ENCODE peak calls at places on chromosomes 2 and 18, in seven cellular contexts. One of them, this sample, is unnamed.

GRCh38 chr2:173134703-173135102 is 59.1 kb downstream of the MAP3K20 start:
- DNase-seq in AG04449: no peak
- DNase-seq in body of pancreas: peak
- DNase-seq in fibroblast of the aortic adventitia: no peak
- DNase-seq in AG10803: no peak
- DNase-seq in HCT116: no peak
- DNase-seq in psoas muscle: no peak
- DNase-seq in this sample: no peak

GRCh38 chr18:55455938-55456337 is 132.1 kb downstream of the TCF4 start:
- DNase-seq in AG04449: no peak
- DNase-seq in body of pancreas: no peak
- DNase-seq in fibroblast of the aortic adventitia: no peak
- DNase-seq in AG10803: no peak
- DNase-seq in HCT116: no peak
- DNase-seq in psoas muscle: no peak
- DNase-seq in this sample: no peak

GRCh38 chr18:1133541-1133940 is 228.9 kb downstream of the ADCYAP1 start:
- DNase-seq in AG04449: no peak
- DNase-seq in body of pancreas: no peak
- DNase-seq in fibroblast of the aortic adventitia: no peak
- DNase-seq in AG10803: no peak
- DNase-seq in HCT116: no peak
- DNase-seq in psoas muscle: no peak
- DNase-seq in this sample: no peak

GRCh38 chr2:124975224-124975623 is 950.1 kb downstream of the CNTNAP5 start:
- DNase-seq in AG04449: no peak
- DNase-seq in body of pancreas: no peak
- DNase-seq in fibroblast of the aortic adventitia: no peak
- DNase-seq in AG10803: no peak
- DNase-seq in HCT116: no peak
- DNase-seq in psoas muscle: no peak
- DNase-seq in this sample: no peak

GRCh38 chr2:112541315-112542122 is 746 bp upstream of the POLR1B start:
- DNase-seq in AG04449: no peak
- DNase-seq in body of pancreas: no peak
- DNase-seq in fibroblast of the aortic adventitia: no peak
- DNase-seq in AG10803: peak
- DNase-seq in HCT116: no peak
- DNase-seq in psoas muscle: peak
- DNase-seq in this sample: peak

GRCh38 chr18:3180325-3180724 is 39.4 kb downstream of the MYOM1 start:
- DNase-seq in AG04449: no peak
- DNase-seq in body of pancreas: no peak
- DNase-seq in fibroblast of the aortic adventitia: peak
- DNase-seq in AG10803: peak
- DNase-seq in HCT116: no peak
- DNase-seq in psoas muscle: no peak
- DNase-seq in this sample: peak

GRCh38 chr2:123870877-123871276 is 154.2 kb upstream of the CNTNAP5 start:
- DNase-seq in AG04449: no peak
- DNase-seq in body of pancreas: no peak
- DNase-seq in fibroblast of the aortic adventitia: no peak
- DNase-seq in AG10803: no peak
- DNase-seq in HCT116: no peak
- DNase-seq in psoas muscle: no peak
- DNase-seq in this sample: no peak

GRCh38 chr2:63712748-63713147 is 124.0 kb downstream of the MDH1 start:
- DNase-seq in AG04449: no peak
- DNase-seq in body of pancreas: no peak
- DNase-seq in fibroblast of the aortic adventitia: peak
- DNase-seq in AG10803: peak
- DNase-seq in HCT116: no peak
- DNase-seq in psoas muscle: peak
- DNase-seq in this sample: no peak

GRCh38 chr2:120596990-120597594 is 138.6 kb upstream of the GLI2 start:
- DNase-seq in AG04449: no peak
- DNase-seq in body of pancreas: peak
- DNase-seq in fibroblast of the aortic adventitia: peak
- DNase-seq in AG10803: peak
- DNase-seq in HCT116: no peak
- DNase-seq in psoas muscle: peak
- DNase-seq in this sample: peak

GRCh38 chr18:45626330-45627203 is 11.3 kb downstream of the SLC14A2 start:
- DNase-seq in AG04449: no peak
- DNase-seq in body of pancreas: no peak
- DNase-seq in fibroblast of the aortic adventitia: peak
- DNase-seq in AG10803: peak
- DNase-seq in HCT116: no peak
- DNase-seq in psoas muscle: no peak
- DNase-seq in this sample: peak

GRCh38 chr2:222358876-222359275 is 60.1 kb upstream of the PAX3 start:
- DNase-seq in AG04449: no peak
- DNase-seq in body of pancreas: peak
- DNase-seq in fibroblast of the aortic adventitia: peak
- DNase-seq in AG10803: peak
- DNase-seq in HCT116: no peak
- DNase-seq in psoas muscle: peak
- DNase-seq in this sample: peak

GRCh38 chr2:160493227-160494028 is at the start of gene RBMS1:
- DNase-seq in AG04449: no peak
- DNase-seq in body of pancreas: peak
- DNase-seq in fibroblast of the aortic adventitia: peak
- DNase-seq in AG10803: peak
- DNase-seq in HCT116: no peak
- DNase-seq in psoas muscle: peak
- DNase-seq in this sample: peak

GRCh38 chr2:176283268-176283667 is 14.0 kb downstream of the MTX2 start:
- DNase-seq in AG04449: no peak
- DNase-seq in body of pancreas: no peak
- DNase-seq in fibroblast of the aortic adventitia: no peak
- DNase-seq in AG10803: no peak
- DNase-seq in HCT116: no peak
- DNase-seq in psoas muscle: no peak
- DNase-seq in this sample: peak

GRCh38 chr2:51624995-51625394 is 593.1 kb upstream of the NRXN1 start:
- DNase-seq in AG04449: no peak
- DNase-seq in body of pancreas: no peak
- DNase-seq in fibroblast of the aortic adventitia: peak
- DNase-seq in AG10803: peak
- DNase-seq in HCT116: no peak
- DNase-seq in psoas muscle: no peak
- DNase-seq in this sample: peak

GRCh38 chr2:207054521-207054920 is 111.2 kb downstream of the KLF7 start:
- DNase-seq in AG04449: no peak
- DNase-seq in body of pancreas: no peak
- DNase-seq in fibroblast of the aortic adventitia: peak
- DNase-seq in AG10803: no peak
- DNase-seq in HCT116: no peak
- DNase-seq in psoas muscle: no peak
- DNase-seq in this sample: no peak
- TF ChIP-seq CTCF in AG04449: no peak
- TF ChIP-seq CTCF in body of pancreas: no peak
- TF ChIP-seq CTCF in fibroblast of the aortic adventitia: no peak
- TF ChIP-seq CTCF in AG10803: no peak
- TF ChIP-seq CTCF in HCT116: no peak
- TF ChIP-seq CTCF in psoas muscle: no peak
- TF ChIP-seq CTCF in this sample: no peak

GRCh38 chr2:102142829-102143449 is 393 bp downstream of the IL1R1 start:
- DNase-seq in AG04449: no peak
- DNase-seq in body of pancreas: peak
- DNase-seq in fibroblast of the aortic adventitia: peak
- DNase-seq in AG10803: peak
- DNase-seq in HCT116: no peak
- DNase-seq in psoas muscle: no peak
- DNase-seq in this sample: peak

GRCh38 chr2:102140367-102140766 is 2.2 kb upstream of the IL1R1 start:
- DNase-seq in AG04449: no peak
- DNase-seq in body of pancreas: no peak
- DNase-seq in fibroblast of the aortic adventitia: no peak
- DNase-seq in AG10803: peak
- DNase-seq in HCT116: no peak
- DNase-seq in psoas muscle: no peak
- DNase-seq in this sample: no peak

GRCh38 chr2:102139851-102140250 is 2.7 kb upstream of the IL1R1 start:
- DNase-seq in AG04449: no peak
- DNase-seq in body of pancreas: no peak
- DNase-seq in fibroblast of the aortic adventitia: no peak
- DNase-seq in AG10803: no peak
- DNase-seq in HCT116: no peak
- DNase-seq in psoas muscle: no peak
- DNase-seq in this sample: no peak

GRCh38 chr2:102141915-102142828 is at the start of gene IL1R1:
- DNase-seq in AG04449: no peak
- DNase-seq in body of pancreas: peak
- DNase-seq in fibroblast of the aortic adventitia: peak
- DNase-seq in AG10803: peak
- DNase-seq in HCT116: no peak
- DNase-seq in psoas muscle: peak
- DNase-seq in this sample: peak

GRCh38 chr2:102141011-102141914 is 1.3 kb upstream of the IL1R1 start:
- DNase-seq in AG04449: peak
- DNase-seq in body of pancreas: no peak
- DNase-seq in fibroblast of the aortic adventitia: peak
- DNase-seq in AG10803: peak
- DNase-seq in HCT116: no peak
- DNase-seq in psoas muscle: no peak
- DNase-seq in this sample: peak
- H3K4me3 ChIP-seq in AG04449: no peak
- H3K4me3 ChIP-seq in body of pancreas: no peak
- H3K4me3 ChIP-seq in fibroblast of the aortic adventitia: peak
- H3K4me3 ChIP-seq in AG10803: peak
- H3K4me3 ChIP-seq in HCT116: no peak
- H3K4me3 ChIP-seq in psoas muscle: peak
- H3K4me3 ChIP-seq in this sample: peak

GRCh38 chr2:241673797-241674725 is 12.6 kb downstream of the DTYMK start:
- DNase-seq in AG04449: no peak
- DNase-seq in body of pancreas: no peak
- DNase-seq in fibroblast of the aortic adventitia: no peak
- DNase-seq in AG10803: peak
- DNase-seq in HCT116: no peak
- DNase-seq in psoas muscle: no peak
- DNase-seq in this sample: no peak
- TF ChIP-seq CTCF in AG04449: no peak
- TF ChIP-seq CTCF in body of pancreas: no peak
- TF ChIP-seq CTCF in fibroblast of the aortic adventitia: no peak
- TF ChIP-seq CTCF in AG10803: no peak
- TF ChIP-seq CTCF in HCT116: peak
- TF ChIP-seq CTCF in psoas muscle: no peak
- TF ChIP-seq CTCF in this sample: no peak

DNA sequence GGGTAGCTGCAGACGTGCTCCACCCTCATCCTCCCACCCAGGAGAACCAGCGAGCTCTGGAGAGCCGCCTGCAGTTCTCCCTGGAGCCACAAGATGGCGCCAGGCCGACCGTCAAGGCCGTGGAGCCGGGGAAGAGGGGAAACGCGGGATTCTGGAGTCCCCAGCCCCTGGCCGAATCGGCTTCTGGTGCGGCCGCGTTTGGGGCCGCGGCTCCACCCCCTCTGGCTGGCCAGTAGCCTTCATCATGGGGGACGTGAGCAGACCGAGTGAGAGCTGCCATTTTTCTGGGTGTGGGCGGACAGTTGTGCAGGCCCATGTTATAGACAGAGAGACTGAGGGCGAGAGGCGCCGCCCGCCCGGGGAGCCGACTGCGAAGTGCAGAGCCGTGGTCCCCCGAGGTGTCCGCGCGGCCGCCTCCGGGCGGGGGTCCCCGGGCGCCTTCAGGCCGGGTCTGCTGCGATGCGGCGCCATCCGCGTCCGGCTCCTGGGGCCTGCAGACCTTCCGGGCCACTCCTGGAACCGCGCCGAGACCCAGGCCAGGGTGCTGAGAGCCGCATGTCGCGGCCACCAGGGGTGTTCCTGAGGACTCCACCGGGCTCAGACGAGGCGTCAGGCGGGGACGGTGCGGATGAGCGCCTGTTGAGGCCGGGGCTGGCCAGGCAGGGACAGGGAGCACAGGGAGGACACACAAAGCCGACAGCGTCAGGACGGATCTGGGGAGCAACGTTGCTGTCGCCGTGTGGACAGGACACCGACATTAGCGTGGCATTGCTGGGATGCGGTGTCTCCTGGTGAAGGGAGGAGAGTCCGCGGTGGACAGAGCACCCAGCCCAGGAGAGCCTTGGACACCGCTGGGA is 418.2 kb upstream of the HS6ST1 start:
- DNase-seq in AG04449: no peak
- DNase-seq in body of pancreas: peak
- DNase-seq in fibroblast of the aortic adventitia: peak
- DNase-seq in AG10803: peak
- DNase-seq in HCT116: peak
- DNase-seq in psoas muscle: peak
- DNase-seq in this sample: peak
- H3K4me3 ChIP-seq in AG04449: peak
- H3K4me3 ChIP-seq in body of pancreas: no peak
- H3K4me3 ChIP-seq in fibroblast of the aortic adventitia: peak
- H3K4me3 ChIP-seq in AG10803: peak
- H3K4me3 ChIP-seq in HCT116: no peak
- H3K4me3 ChIP-seq in psoas muscle: peak
- H3K4me3 ChIP-seq in this sample: peak

DNA sequence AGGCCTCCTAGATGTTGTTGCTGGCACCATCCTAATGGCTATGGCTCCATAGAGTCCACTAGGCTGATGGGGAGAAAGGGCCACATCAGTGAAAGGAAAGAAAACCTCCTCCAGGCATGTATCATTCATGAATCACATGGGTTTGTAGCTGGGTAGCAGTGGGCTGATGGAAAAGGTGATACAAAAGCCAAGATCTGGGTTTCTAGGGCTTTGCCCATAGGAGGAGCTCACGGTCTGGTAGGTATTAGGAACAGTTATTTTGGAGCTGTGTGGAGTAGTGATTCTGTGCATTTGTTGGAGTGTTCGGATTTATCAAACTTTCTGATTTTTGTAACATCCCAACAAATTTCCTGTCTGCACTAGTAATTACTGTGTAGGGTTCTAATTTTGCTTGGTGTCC is 259.2 kb downstream of the SLC4A3 start:
- DNase-seq in AG04449: no peak
- DNase-seq in body of pancreas: no peak
- DNase-seq in fibroblast of the aortic adventitia: no peak
- DNase-seq in AG10803: no peak
- DNase-seq in HCT116: no peak
- DNase-seq in psoas muscle: no peak
- DNase-seq in this sample: no peak
- TF ChIP-seq CTCF in AG04449: peak
- TF ChIP-seq CTCF in body of pancreas: no peak
- TF ChIP-seq CTCF in fibroblast of the aortic adventitia: no peak
- TF ChIP-seq CTCF in AG10803: peak
- TF ChIP-seq CTCF in HCT116: peak
- TF ChIP-seq CTCF in psoas muscle: no peak
- TF ChIP-seq CTCF in this sample: no peak